ENCODE peak calls at places on chromosomes 5 and 9, in eight cellular contexts. I, N, D, A, Y, B, V and O are unnamed samples.

GRCh38 chr9:117825609-117826347 is 121.6 kb downstream of the TLR4 start:
- DNase-seq in I (no peak), V (no peak), A (no peak), D (no peak), Y (no peak), N (no peak), B (no peak), O (no peak)

GRCh38 chr9:24832307-24832706 is 286.6 kb upstream of the IZUMO3 start:
- DNase-seq in I (no peak), A (no peak), V (peak), N (no peak), Y (no peak), D (no peak), B (peak), O (no peak)

GRCh38 chr5:108983456-108984092 is 235.9 kb downstream of the FER start:
- DNase-seq in Y (peak), B (peak), I (no peak), D (no peak), V (no peak), A (no peak), N (no peak), O (peak)

GRCh38 chr5:174183701-174184100 is 138.2 kb downstream of the NSG2 start:
- DNase-seq in I (no peak), A (no peak), Y (no peak), D (no peak), B (no peak), V (no peak), N (no peak), O (no peak)

GRCh38 chr5:133944263-133945230 is 23.9 kb downstream of the C5orf15 start:
- DNase-seq in N (no peak), B (peak), I (peak), V (peak), A (no peak), Y (peak), D (peak), O (peak)

GRCh38 chr5:104084896-104085295 is 522.3 kb upstream of the NUDT12 start:
- DNase-seq in D (no peak), N (no peak), B (no peak), Y (no peak), I (no peak), V (no peak), A (no peak), O (no peak)

GRCh38 chr5:7629559-7629958 is 221.4 kb downstream of the CFAP90 start:
- DNase-seq in D (no peak), I (no peak), N (no peak), B (no peak), Y (no peak), A (no peak), V (no peak), O (no peak)

GRCh38 chr5:11227064-11227463 is 466.0 kb upstream of the DAP start:
- DNase-seq in V (no peak), N (no peak), A (no peak), I (no peak), D (no peak), B (no peak), Y (no peak), O (no peak)

GRCh38 chr9:100425758-100426157 is 1.2 kb upstream of the MSANTD3 start:
- DNase-seq in N (no peak), D (no peak), I (no peak), Y (peak), A (no peak), B (no peak), V (no peak), O (no peak)

GRCh38 chr5:12460493-12461261 is 556.4 kb upstream of the CTNND2 start:
- DNase-seq in Y (peak), N (no peak), B (no peak), V (no peak), I (no peak), A (no peak), D (no peak), O (peak)

GRCh38 chr5:130231786-130232185 is 327.5 kb downstream of the CHSY3 start:
- DNase-seq in B (no peak), I (no peak), Y (peak), V (no peak), A (no peak), D (no peak), N (no peak), O (no peak)

GRCh38 chr5:140346348-140347221 is at the start of gene HBEGF:
- DNase-seq in B (peak), I (peak), D (peak), N (peak), V (peak), A (no peak), Y (peak), O (peak)

GRCh38 chr5:109028608-109029299 is 281.1 kb downstream of the FER start:
- DNase-seq in V (no peak), I (no peak), A (no peak), B (peak), D (no peak), N (no peak), Y (no peak), O (no peak)

GRCh38 chr9:89463986-89464901 is 33.7 kb downstream of the SEMA4D start:
- DNase-seq in Y (no peak), I (no peak), B (no peak), D (peak), V (no peak), N (no peak), A (no peak), O (no peak)

GRCh38 chr9:125812403-125812802 is 65.2 kb downstream of the PBX3 start:
- DNase-seq in A (no peak), N (no peak), I (no peak), D (no peak), V (no peak), B (no peak), Y (no peak), O (no peak)

GRCh38 chr9:26833792-26834191 is 58.8 kb downstream of the CAAP1 start:
- DNase-seq in I (no peak), A (no peak), V (no peak), N (no peak), D (no peak), Y (no peak), B (no peak), O (no peak)

GRCh38 chr5:141940695-141941271 is 17.1 kb downstream of the DELE1 start:
- DNase-seq in I (no peak), N (no peak), D (no peak), B (no peak), Y (no peak), V (no peak), A (no peak), O (peak)

GRCh38 chr9:72145093-72145492 is 4.1 kb upstream of the GDA start:
- DNase-seq in D (no peak), N (no peak), I (no peak), B (no peak), A (no peak), V (no peak), Y (peak), O (no peak)

GRCh38 chr5:138696501-138696900 is 56.7 kb upstream of the CTNNA1 start:
- DNase-seq in A (no peak), D (no peak), B (peak), Y (peak), V (no peak), N (no peak), I (peak), O (peak)

GRCh38 chr5:74579215-74579614 is 61.3 kb downstream of the ENC1 start:
- DNase-seq in Y (peak), I (no peak), B (peak), D (no peak), N (no peak), A (no peak), V (no peak), O (peak)
- H3K4me3 ChIP-seq in Y (no peak), I (no peak), B (no peak), D (no peak), N (no peak), A (no peak), V (no peak), O (no peak)

GRCh38 chr9:131736440-131736839 is 3.4 kb downstream of the RAPGEF1 start:
- DNase-seq in I (no peak), A (no peak), V (no peak), N (no peak), Y (no peak), D (no peak), B (no peak), O (no peak)
- TF ChIP-seq CTCF in I (no peak), A (no peak), V (no peak), N (no peak), Y (no peak), D (no peak), B (no peak), O (no peak)

GRCh38 chr5:176414704-176415103 is 1.6 kb downstream of the CLTB start:
- DNase-seq in N (no peak), A (no peak), Y (no peak), B (no peak), D (no peak), I (no peak), V (no peak), O (no peak)
- H3K4me3 ChIP-seq in N (no peak), A (no peak), Y (peak), B (no peak), D (no peak), I (no peak), V (no peak), O (no peak)

GRCh38 chr5:119217183-119217582 is 138.6 kb upstream of the TNFAIP8 start:
- DNase-seq in I (no peak), V (no peak), N (no peak), A (no peak), Y (no peak), B (no peak), D (no peak), O (no peak)

GRCh38 chr5:119207105-119207504 is 136.2 kb downstream of the DMXL1 start:
- DNase-seq in I (no peak), A (no peak), B (no peak), V (no peak), N (no peak), Y (no peak), D (no peak), O (no peak)

GRCh38 chr5:119212666-119213065 is 141.8 kb downstream of the DMXL1 start:
- DNase-seq in D (no peak), A (no peak), Y (no peak), V (no peak), B (no peak), N (no peak), I (no peak), O (no peak)

DNA sequence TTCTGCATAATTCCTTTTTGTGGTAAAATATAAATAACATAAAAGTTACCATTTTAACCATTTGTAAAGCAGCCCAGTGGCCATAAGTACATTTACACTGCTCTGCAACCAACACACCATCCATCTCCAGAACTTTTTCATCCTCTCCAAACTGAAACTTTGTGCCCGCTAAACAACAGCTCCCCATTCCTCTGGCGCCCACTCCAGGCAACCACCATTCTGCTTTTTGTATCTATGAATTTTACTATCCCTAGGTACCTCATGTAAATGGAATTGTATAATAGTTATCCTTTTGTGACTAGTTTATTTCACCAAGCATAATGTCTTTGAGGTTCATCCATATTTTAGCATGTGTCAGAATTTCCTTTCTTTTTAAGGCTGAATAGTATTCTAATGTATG is 141.1 kb downstream of the DMXL1 start:
- DNase-seq in B (no peak), A (no peak), Y (no peak), N (no peak), I (no peak), V (no peak), D (no peak), O (no peak)
- TF ChIP-seq CTCF in B (no peak), A (no peak), Y (no peak), N (no peak), I (no peak), V (no peak), D (no peak), O (no peak)

GRCh38 chr5:172868436-172868923 is 34.4 kb downstream of the ERGIC1 start:
- DNase-seq in B (peak), Y (peak), D (no peak), N (no peak), V (no peak), A (no peak), I (peak), O (peak)
- H3K4me3 ChIP-seq in B (no peak), Y (no peak), D (no peak), N (no peak), V (no peak), A (no peak), I (no peak), O (no peak)

DNA sequence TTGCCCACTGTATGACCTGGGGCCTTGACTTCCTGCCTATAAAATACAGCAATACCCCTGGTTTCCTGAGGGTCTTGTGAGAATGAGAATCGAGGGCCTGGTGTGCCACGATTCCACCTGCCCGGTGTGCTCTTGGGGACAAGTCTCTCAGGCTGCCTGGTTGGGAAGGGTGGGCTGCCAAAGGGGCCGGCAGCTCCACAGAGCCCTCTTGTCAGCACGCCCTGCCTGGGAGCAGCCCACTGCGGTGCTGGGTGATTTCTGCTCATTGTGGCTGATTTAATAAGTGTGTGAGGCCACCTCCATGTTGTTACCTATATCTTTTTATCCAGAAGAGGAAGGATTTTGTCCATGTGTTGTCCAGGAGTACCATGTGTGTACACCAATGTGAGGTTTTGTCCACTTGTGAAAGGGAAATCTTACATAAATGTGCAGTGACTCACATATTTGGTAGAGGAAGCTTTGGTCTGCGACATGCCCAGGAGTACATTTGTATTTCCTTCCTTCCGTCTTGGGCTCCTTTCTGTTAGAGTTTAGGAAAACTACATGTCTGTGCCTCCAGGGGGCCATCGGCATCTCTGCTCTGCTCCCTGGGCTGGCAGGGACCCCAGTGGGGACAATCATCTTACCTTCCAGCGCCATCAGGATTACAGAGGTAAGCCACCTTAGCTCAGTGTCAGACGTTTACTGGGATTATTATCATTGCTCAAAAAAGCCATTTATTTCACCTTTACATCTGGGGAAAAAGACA is 108.6 kb downstream of the PHF2 start:
- DNase-seq in V (peak), N (no peak), D (peak), B (peak), Y (no peak), A (no peak), I (peak), O (no peak)
- TF ChIP-seq CTCF in V (peak), N (no peak), D (no peak), B (peak), Y (peak), A (peak), I (peak), O (peak)

GRCh38 chr9:22817181-22817580 is 370.6 kb downstream of the DMRTA1 start:
- DNase-seq in I (no peak), B (peak), V (no peak), N (no peak), D (no peak), A (peak), Y (no peak), O (peak)
- H3K4me3 ChIP-seq in I (no peak), B (no peak), V (no peak), N (no peak), D (no peak), A (no peak), Y (no peak), O (no peak)

GRCh38 chr9:127424669-127424986 is 446 bp downstream of the ZNF79 start:
- DNase-seq in Y (no peak), B (no peak), A (no peak), N (no peak), I (no peak), V (no peak), D (no peak), O (no peak)
- TF ChIP-seq CTCF in Y (no peak), B (no peak), A (no peak), N (no peak), I (no peak), V (no peak), D (no peak), O (no peak)

DNA sequence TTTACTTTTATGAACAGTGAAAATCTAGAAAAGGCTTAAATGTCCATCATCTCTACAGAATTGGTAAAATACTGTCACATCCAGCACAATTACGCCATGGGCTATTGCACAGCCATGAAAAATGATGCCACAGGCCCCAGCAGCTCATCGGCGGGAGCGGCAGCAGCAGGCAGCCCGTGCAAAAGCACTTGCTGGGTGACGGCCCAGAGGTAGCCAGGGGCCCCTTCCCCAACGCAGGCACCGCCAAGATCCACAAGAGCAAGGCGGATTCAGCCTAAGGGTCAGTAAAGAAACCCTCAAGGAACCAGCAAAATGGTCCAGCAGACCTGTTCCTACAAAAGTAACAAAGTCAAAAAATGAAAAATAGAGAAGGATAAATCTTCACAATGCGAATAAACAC is 272.7 kb downstream of the AGTPBP1 start:
- DNase-seq in N (no peak), V (no peak), Y (no peak), B (no peak), D (no peak), I (no peak), A (no peak), O (no peak)
- H3K4me3 ChIP-seq in N (no peak), V (no peak), Y (no peak), B (no peak), D (no peak), I (no peak), A (no peak), O (no peak)

DNA sequence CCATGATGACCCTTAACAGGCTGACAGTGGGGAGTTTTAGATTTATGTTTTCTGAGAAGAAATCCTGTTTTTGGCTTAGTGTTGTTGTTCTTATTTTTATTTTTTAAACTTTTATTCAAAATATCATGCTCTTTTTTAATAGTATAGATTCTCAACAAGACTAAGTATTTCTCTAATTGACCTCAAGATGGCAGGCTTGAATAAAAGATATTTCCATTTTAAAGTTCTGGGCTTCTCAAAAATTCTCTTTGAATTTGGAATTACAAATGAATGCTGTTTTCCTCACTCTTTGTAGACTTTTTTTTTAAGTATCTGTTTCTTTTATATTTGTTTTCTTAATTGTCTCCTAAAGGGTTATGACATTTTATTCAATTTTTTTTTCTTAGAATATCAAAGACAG is 50.0 kb upstream of the SH3GL2 start:
- DNase-seq in N (no peak), A (no peak), V (peak), D (no peak), I (peak), Y (no peak), B (peak), O (no peak)
- TF ChIP-seq CTCF in N (no peak), A (no peak), V (peak), D (no peak), I (peak), Y (peak), B (peak), O (peak)